ENCODE peak calls at places on chromosomes 13 and 19, in six cellular contexts. One of them, this sample, is unnamed.

GRCh38 chr13:111219306-111219705 is 101.1 kb upstream of the TEX29 start:
- DNase-seq in GM23338: no peak
- DNase-seq in HL-60: no peak
- DNase-seq in SK-N-SH: no peak
- DNase-seq in K562: no peak
- DNase-seq in HepG2: no peak
- DNase-seq in this sample: no peak

GRCh38 chr19:47699360-47699917 is 13.8 kb upstream of the EHD2 start:
- DNase-seq in K562: peak; percentile 86
- DNase-seq in HL-60: peak; percentile 21
- DNase-seq in GM23338: peak; percentile 83
- DNase-seq in HepG2: peak; percentile 28
- DNase-seq in SK-N-SH: peak; percentile 95
- DNase-seq in this sample: peak; percentile 93

GRCh38 chr19:2478324-2478755 is 2.4 kb downstream of the GADD45B start:
- DNase-seq in K562: no peak
- DNase-seq in GM23338: peak; percentile 78
- DNase-seq in SK-N-SH: peak; percentile 63
- DNase-seq in HL-60: peak; percentile 88
- DNase-seq in HepG2: no peak
- DNase-seq in this sample: no peak

GRCh38 chr13:43054803-43055802 is 31.7 kb downstream of the DNAJC15 start:
- DNase-seq in HL-60: no peak
- DNase-seq in K562: no peak
- DNase-seq in HepG2: peak; percentile 75
- DNase-seq in SK-N-SH: no peak
- DNase-seq in GM23338: peak; percentile 87
- DNase-seq in this sample: peak; percentile 10

GRCh38 chr19:55913643-55914268 is 18.4 kb downstream of the NLRP13 start:
- DNase-seq in HL-60: no peak
- DNase-seq in SK-N-SH: peak; percentile 23
- DNase-seq in K562: peak; percentile 15
- DNase-seq in HepG2: no peak
- DNase-seq in GM23338: no peak
- DNase-seq in this sample: no peak

GRCh38 chr19:5172859-5173577 is 167.6 kb downstream of the PTPRS start:
- DNase-seq in GM23338: no peak
- DNase-seq in K562: no peak
- DNase-seq in HepG2: no peak
- DNase-seq in SK-N-SH: no peak
- DNase-seq in HL-60: no peak
- DNase-seq in this sample: peak; percentile 97

GRCh38 chr13:76314495-76314894 is 571.7 kb downstream of the KCTD12 start:
- DNase-seq in SK-N-SH: no peak
- DNase-seq in GM23338: no peak
- DNase-seq in K562: no peak
- DNase-seq in HepG2: no peak
- DNase-seq in HL-60: no peak
- DNase-seq in this sample: no peak

GRCh38 chr19:46014534-46014933 is 8.3 kb downstream of the PGLYRP1 start:
- DNase-seq in HepG2: no peak
- DNase-seq in SK-N-SH: no peak
- DNase-seq in GM23338: no peak
- DNase-seq in K562: no peak
- DNase-seq in HL-60: no peak
- DNase-seq in this sample: no peak

GRCh38 chr19:32191921-32192320 is 153.5 kb upstream of the ZNF507 start:
- DNase-seq in HepG2: no peak
- DNase-seq in HL-60: no peak
- DNase-seq in GM23338: no peak
- DNase-seq in SK-N-SH: no peak
- DNase-seq in K562: no peak
- DNase-seq in this sample: no peak

GRCh38 chr13:84745051-84745551 is 862.8 kb upstream of the SLITRK1 start:
- DNase-seq in HepG2: no peak
- DNase-seq in HL-60: no peak
- DNase-seq in K562: no peak
- DNase-seq in SK-N-SH: no peak
- DNase-seq in GM23338: no peak
- DNase-seq in this sample: no peak

GRCh38 chr19:36093687-36094086 is 17.3 kb upstream of the OVOL3 start:
- DNase-seq in SK-N-SH: no peak
- DNase-seq in HepG2: no peak
- DNase-seq in K562: no peak
- DNase-seq in HL-60: no peak
- DNase-seq in GM23338: no peak
- DNase-seq in this sample: no peak

GRCh38 chr19:10102787-10103236 is 334 bp upstream of the ANGPTL6 start:
- DNase-seq in SK-N-SH: peak; percentile 53
- DNase-seq in HL-60: no peak
- DNase-seq in HepG2: no peak
- DNase-seq in K562: no peak
- DNase-seq in GM23338: no peak
- DNase-seq in this sample: no peak

GRCh38 chr13:103140001-103140671 is 73.9 kb upstream of the SLC10A2 start:
- DNase-seq in GM23338: peak; percentile 85
- DNase-seq in HL-60: peak; percentile 12
- DNase-seq in HepG2: peak; percentile 12
- DNase-seq in K562: peak; percentile 6
- DNase-seq in SK-N-SH: peak; percentile 10
- DNase-seq in this sample: peak; percentile 10

GRCh38 chr13:33110713-33111413 is 94.6 kb downstream of the KL start:
- DNase-seq in HepG2: no peak
- DNase-seq in GM23338: no peak
- DNase-seq in SK-N-SH: no peak
- DNase-seq in HL-60: no peak
- DNase-seq in K562: no peak
- DNase-seq in this sample: no peak

GRCh38 chr13:72458701-72459100 is 268.7 kb downstream of the MZT1 start:
- DNase-seq in K562: no peak
- DNase-seq in SK-N-SH: no peak
- DNase-seq in HepG2: no peak
- DNase-seq in GM23338: peak; percentile 25
- DNase-seq in HL-60: no peak
- DNase-seq in this sample: no peak

GRCh38 chr13:94608586-94608985 is 6.9 kb downstream of the GPR180 start:
- DNase-seq in HepG2: no peak
- DNase-seq in HL-60: no peak
- DNase-seq in SK-N-SH: no peak
- DNase-seq in GM23338: no peak
- DNase-seq in K562: no peak
- DNase-seq in this sample: no peak

GRCh38 chr19:4134351-4134750 is 10.4 kb upstream of the MAP2K2 start:
- DNase-seq in HepG2: no peak
- DNase-seq in SK-N-SH: no peak
- DNase-seq in GM23338: no peak
- DNase-seq in K562: no peak
- DNase-seq in HL-60: no peak
- DNase-seq in this sample: no peak

GRCh38 chr19:28542394-28543243 is 670.3 kb downstream of the UQCRFS1 start:
- DNase-seq in SK-N-SH: no peak
- DNase-seq in HepG2: no peak
- DNase-seq in HL-60: no peak
- DNase-seq in GM23338: no peak
- DNase-seq in K562: no peak
- DNase-seq in this sample: no peak

GRCh38 chr19:46494936-46495788 is 505 bp downstream of the PNMA8B start:
- DNase-seq in SK-N-SH: no peak
- DNase-seq in K562: no peak
- DNase-seq in HepG2: no peak
- DNase-seq in HL-60: no peak
- DNase-seq in GM23338: peak; percentile 42
- DNase-seq in this sample: no peak

GRCh38 chr19:7544626-7545025 is 9.1 kb downstream of the PNPLA6 start:
- DNase-seq in K562: no peak
- DNase-seq in HL-60: peak; percentile 47
- DNase-seq in SK-N-SH: no peak
- DNase-seq in HepG2: no peak
- DNase-seq in GM23338: no peak
- DNase-seq in this sample: no peak

GRCh38 chr19:46492841-46493235 is 2.8 kb downstream of the PNMA8B start:
- DNase-seq in K562: no peak
- DNase-seq in GM23338: peak; percentile 55
- DNase-seq in HL-60: no peak
- DNase-seq in HepG2: no peak
- DNase-seq in SK-N-SH: peak; percentile 50
- DNase-seq in this sample: no peak

GRCh38 chr13:44368599-44369368 is 4.8 kb upstream of the SERP2 start:
- DNase-seq in HepG2: no peak
- DNase-seq in HL-60: no peak
- DNase-seq in SK-N-SH: no peak
- DNase-seq in GM23338: no peak
- DNase-seq in K562: no peak
- DNase-seq in this sample: no peak

GRCh38 chr13:80340643-80341097 is 256 bp downstream of the SPRY2 start:
- DNase-seq in GM23338: no peak
- DNase-seq in HepG2: peak; percentile 18
- DNase-seq in SK-N-SH: no peak
- DNase-seq in K562: no peak
- DNase-seq in HL-60: no peak
- DNase-seq in this sample: no peak

GRCh38 chr19:33956941-33957340 is 160.3 kb downstream of the KCTD15 start:
- DNase-seq in SK-N-SH: no peak
- DNase-seq in HepG2: no peak
- DNase-seq in GM23338: no peak
- DNase-seq in HL-60: no peak
- DNase-seq in K562: no peak
- DNase-seq in this sample: no peak

DNA sequence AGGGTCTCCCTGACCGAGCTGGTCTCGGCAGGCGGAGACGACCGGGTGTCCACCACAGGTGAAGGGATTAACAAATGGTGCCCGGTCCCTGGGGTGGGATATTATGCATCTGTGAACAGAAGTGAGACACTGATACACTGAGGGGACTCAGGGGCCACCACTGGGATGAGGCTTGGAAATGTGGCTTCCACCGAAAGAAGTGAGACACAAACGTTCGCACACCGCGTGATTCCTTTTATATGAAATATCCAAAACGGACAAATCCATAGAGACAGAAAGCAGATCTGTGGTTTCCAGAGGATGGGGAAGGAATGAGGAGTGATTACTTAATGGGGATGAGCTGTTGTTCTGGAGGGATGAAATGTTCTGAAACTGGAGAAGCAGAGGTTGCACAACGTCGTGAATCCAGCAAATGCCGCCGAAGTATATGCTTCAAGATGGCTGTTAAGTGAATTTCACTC is 47.5 kb downstream of the C13orf46 start:
- DNase-seq in GM23338: no peak
- DNase-seq in HL-60: no peak
- DNase-seq in SK-N-SH: no peak
- DNase-seq in K562: no peak
- DNase-seq in HepG2: no peak
- DNase-seq in this sample: no peak
- TF ChIP-seq REST in GM23338: no peak
- TF ChIP-seq REST in HL-60: no peak
- TF ChIP-seq REST in SK-N-SH: no peak
- TF ChIP-seq REST in K562: no peak
- TF ChIP-seq REST in HepG2: no peak
- TF ChIP-seq REST in this sample: no peak

GRCh38 chr19:11737964-11738745 is 591 bp downstream of the ZNF823 start:
- DNase-seq in HL-60: no peak
- DNase-seq in K562: peak; percentile 38
- DNase-seq in SK-N-SH: peak; percentile 71
- DNase-seq in GM23338: peak; percentile 56
- DNase-seq in HepG2: peak; percentile 67
- DNase-seq in this sample: no peak

GRCh38 chr19:11735375-11735774 is 3.4 kb downstream of the ZNF823 start:
- DNase-seq in K562: no peak
- DNase-seq in SK-N-SH: no peak
- DNase-seq in HL-60: no peak
- DNase-seq in HepG2: no peak
- DNase-seq in GM23338: no peak
- DNase-seq in this sample: no peak

GRCh38 chr19:11738746-11739620 is at the start of gene ZNF823:
- DNase-seq in SK-N-SH: peak; percentile 95
- DNase-seq in GM23338: peak; percentile 100
- DNase-seq in K562: peak; percentile 95
- DNase-seq in HL-60: peak; percentile 52
- DNase-seq in HepG2: peak; percentile 98
- DNase-seq in this sample: peak; percentile 95

GRCh38 chr19:11736696-11737095 is 2.0 kb downstream of the ZNF823 start:
- DNase-seq in SK-N-SH: peak; percentile 21
- DNase-seq in GM23338: peak; percentile 3
- DNase-seq in HepG2: no peak
- DNase-seq in K562: peak; percentile 75
- DNase-seq in HL-60: no peak
- DNase-seq in this sample: no peak
- TF ChIP-seq REST in SK-N-SH: no peak
- TF ChIP-seq REST in GM23338: no peak
- TF ChIP-seq REST in HepG2: no peak
- TF ChIP-seq REST in K562: no peak
- TF ChIP-seq REST in HL-60: no peak
- TF ChIP-seq REST in this sample: no peak

GRCh38 chr13:90591927-90592268 is 755.6 kb upstream of the MIR17HG start:
- DNase-seq in HL-60: no peak
- DNase-seq in K562: no peak
- DNase-seq in HepG2: peak; percentile 3
- DNase-seq in SK-N-SH: no peak
- DNase-seq in GM23338: peak; percentile 13
- DNase-seq in this sample: no peak
- TF ChIP-seq REST in HL-60: no peak
- TF ChIP-seq REST in K562: no peak
- TF ChIP-seq REST in HepG2: no peak
- TF ChIP-seq REST in SK-N-SH: no peak
- TF ChIP-seq REST in GM23338: no peak
- TF ChIP-seq REST in this sample: no peak

DNA sequence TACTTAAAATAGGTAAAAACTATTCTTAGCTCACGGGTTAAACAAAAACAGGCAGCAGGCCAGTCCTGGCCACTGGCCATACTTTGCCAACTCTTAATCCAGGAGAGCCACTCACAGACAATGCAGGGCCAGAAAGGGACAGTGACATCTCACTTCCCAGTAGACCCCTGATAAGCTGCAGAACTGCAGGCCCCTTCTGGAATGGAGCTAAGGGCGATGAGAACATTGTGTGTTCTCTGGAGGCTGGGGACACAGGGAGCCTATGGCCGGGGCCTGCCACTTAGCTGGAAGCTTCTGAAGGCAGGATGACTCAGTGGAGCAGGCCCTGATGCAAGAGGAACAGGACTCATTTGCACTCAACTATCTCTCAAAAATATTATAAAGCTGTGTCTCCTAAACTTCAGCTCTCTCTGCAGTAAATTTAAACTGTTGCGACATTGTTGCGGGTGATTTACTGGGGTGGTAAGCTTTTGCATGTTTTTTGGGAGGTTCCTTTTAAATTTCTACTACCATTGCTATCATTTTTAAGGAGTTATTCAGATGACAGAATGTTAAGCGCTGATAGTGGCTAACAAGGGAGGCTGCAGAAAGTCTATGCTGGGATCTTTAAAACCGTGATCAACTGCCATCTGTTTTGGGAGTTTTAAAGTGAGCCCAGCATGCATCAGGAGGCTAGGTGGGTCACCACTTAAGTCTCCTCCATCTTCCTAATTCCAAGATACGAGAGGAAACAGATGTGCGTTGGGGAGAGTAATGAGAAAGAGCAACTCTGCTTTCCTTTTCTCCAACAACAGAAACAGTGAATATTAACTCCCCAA is 33.2 kb upstream of the KATNAL1 start:
- DNase-seq in HepG2: no peak
- DNase-seq in K562: peak; percentile 68
- DNase-seq in SK-N-SH: peak; percentile 29
- DNase-seq in HL-60: peak; percentile 65
- DNase-seq in GM23338: no peak
- DNase-seq in this sample: no peak
- TF ChIP-seq REST in HepG2: no peak
- TF ChIP-seq REST in K562: no peak
- TF ChIP-seq REST in SK-N-SH: no peak
- TF ChIP-seq REST in HL-60: no peak
- TF ChIP-seq REST in GM23338: no peak
- TF ChIP-seq REST in this sample: no peak